ENCODE peak calls at places on chromosomes 2 and 18, in five cellular contexts. T is A549, U is tibial nerve, D is H1, P is HepG2. O is an unnamed sample.

GRCh38 chr18:76451475-76452331 is 43.3 kb downstream of the ZNF516 start:
- DNase-seq in T (no peak), P (no peak), U (no peak), D (no peak), O (peak)

GRCh38 chr2:39266906-39267434 is 23.2 kb upstream of the CDKL4 start:
- DNase-seq in U (no peak), T (no peak), P (no peak), D (no peak), O (no peak)

GRCh38 chr2:154692927-154693326 is 5.6 kb upstream of the KCNJ3 start:
- DNase-seq in U (no peak), T (no peak), P (no peak), D (no peak), O (no peak)

GRCh38 chr2:28268386-28268785 is 124.3 kb upstream of the FOSL2 start:
- DNase-seq in U (no peak), P (no peak), T (no peak), D (no peak), O (no peak)

GRCh38 chr18:73331212-73331772 is 463.5 kb upstream of the NETO1 start:
- DNase-seq in T (no peak), U (no peak), D (no peak), P (no peak), O (no peak)

GRCh38 chr2:173132531-173132930 is 56.9 kb downstream of the MAP3K20 start:
- DNase-seq in D (no peak), U (no peak), T (no peak), P (no peak), O (no peak)

GRCh38 chr2:60465736-60466135 is 87.7 kb downstream of the BCL11A start:
- DNase-seq in P (no peak), T (no peak), U (no peak), D (no peak), O (no peak)

GRCh38 chr2:65397122-65397521 is 35.3 kb downstream of the SPRED2 start:
- DNase-seq in D (no peak), T (no peak), P (no peak), U (no peak), O (no peak)

GRCh38 chr2:43171789-43172188 is 54.6 kb downstream of the ZFP36L2 start:
- DNase-seq in D (no peak), P (peak), T (no peak), U (peak), O (no peak)

GRCh38 chr18:22169889-22170420 is 566 bp downstream of the GATA6 start:
- DNase-seq in D (no peak), T (no peak), P (peak), U (no peak), O (no peak)

GRCh38 chr2:24822049-24822706 is 29.0 kb downstream of the CENPO start:
- DNase-seq in P (no peak), U (no peak), T (no peak), D (peak), O (no peak)

GRCh38 chr2:113078350-113078839 is 10.6 kb downstream of the IL1F10 start:
- DNase-seq in P (no peak), D (no peak), U (no peak), T (peak), O (no peak)

GRCh38 chr18:12421732-12422131 is 14.0 kb downstream of the PRELID3A start:
- DNase-seq in D (no peak), U (no peak), T (no peak), P (no peak), O (no peak)

GRCh38 chr2:138059967-138060635 is 95.8 kb downstream of the HNMT start:
- DNase-seq in T (peak), P (peak), D (no peak), U (peak), O (no peak)

GRCh38 chr2:201342923-201343322 is 14.2 kb downstream of the FLACC1 start:
- DNase-seq in U (no peak), P (no peak), D (no peak), T (no peak), O (no peak)

GRCh38 chr2:231667497-231667896 is 40.8 kb upstream of the PTMA start:
- DNase-seq in D (no peak), U (no peak), T (no peak), P (no peak), O (no peak)

GRCh38 chr2:68318686-68319396 is 908 bp downstream of the CNRIP1 start:
- DNase-seq in U (no peak), T (peak), P (no peak), D (no peak), O (peak)

GRCh38 chr18:48541026-48541746 is 2.4 kb downstream of the CTIF start:
- DNase-seq in D (no peak), P (no peak), U (peak), T (peak), O (peak)

GRCh38 chr2:238216651-238217184 is 13.2 kb upstream of the ILKAP start:
- DNase-seq in U (no peak), P (no peak), T (no peak), D (no peak), O (no peak)

GRCh38 chr2:24452499-24452878 is 38.6 kb upstream of the NCOA1 start:
- DNase-seq in D (no peak), P (no peak), U (no peak), T (no peak), O (no peak)

GRCh38 chr2:224308267-224308911 is 93.5 kb downstream of the FAM124B start:
- DNase-seq in D (no peak), T (no peak), P (no peak), U (no peak), O (no peak)

GRCh38 chr2:238761802-238762373 is 86.0 kb upstream of the TWIST2 start:
- DNase-seq in T (no peak), U (no peak), D (no peak), P (no peak), O (no peak)

GRCh38 chr2:55232863-55233657 is 572 bp downstream of the RPS27A start:
- DNase-seq in T (peak), U (no peak), P (no peak), D (no peak), O (no peak)

GRCh38 chr18:36732264-36732663 is 96.5 kb downstream of the TPGS2 start:
- DNase-seq in P (no peak), D (no peak), T (no peak), U (no peak), O (no peak)

GRCh38 chr2:190607014-190607597 is 41.8 kb upstream of the NAB1 start:
- DNase-seq in P (no peak), U (no peak), T (peak), D (no peak), O (no peak)

GRCh38 chr2:27889774-27890145 is 427 bp downstream of the RBKS start:
- DNase-seq in P (no peak), T (no peak), D (no peak), U (no peak), O (no peak)

GRCh38 chr18:54392621-54393023 is 34.9 kb downstream of the C18orf54 start:
- DNase-seq in T (peak), D (no peak), P (peak), U (no peak), O (no peak)

GRCh38 chr2:37412201-37412600 is 67.8 kb downstream of the QPCT start:
- DNase-seq in U (no peak), P (no peak), T (no peak), D (no peak), O (no peak)

GRCh38 chr2:165833156-165833555 is 39.1 kb upstream of the GALNT3 start:
- DNase-seq in U (no peak), T (no peak), D (no peak), P (no peak), O (no peak)

GRCh38 chr2:128388414-128389032 is 69.9 kb upstream of the HS6ST1 start:
- DNase-seq in T (no peak), P (no peak), U (no peak), D (no peak), O (peak)

GRCh38 chr2:64595397-64596160 is 58.1 kb downstream of the SERTAD2 start:
- DNase-seq in T (peak), U (no peak), D (no peak), P (peak), O (no peak)

GRCh38 chr18:28159055-28159454 is 17.9 kb downstream of the CDH2 start:
- DNase-seq in D (no peak), U (no peak), T (no peak), P (no peak), O (no peak)

GRCh38 chr2:100446696-100447095 is 23.6 kb upstream of the NMS start:
- DNase-seq in T (no peak), U (no peak), P (no peak), D (no peak), O (no peak)

GRCh38 chr18:12336887-12337286 is 28.8 kb downstream of the TUBB6 start:
- DNase-seq in U (no peak), P (peak), T (no peak), D (no peak), O (no peak)

GRCh38 chr18:22831441-22831904 is 101.7 kb upstream of the RBBP8 start:
- DNase-seq in P (peak), D (no peak), U (no peak), T (peak), O (no peak)

GRCh38 chr18:36757081-36757480 is 71.7 kb downstream of the TPGS2 start:
- DNase-seq in T (peak), D (no peak), P (peak), U (no peak), O (no peak)

DNA sequence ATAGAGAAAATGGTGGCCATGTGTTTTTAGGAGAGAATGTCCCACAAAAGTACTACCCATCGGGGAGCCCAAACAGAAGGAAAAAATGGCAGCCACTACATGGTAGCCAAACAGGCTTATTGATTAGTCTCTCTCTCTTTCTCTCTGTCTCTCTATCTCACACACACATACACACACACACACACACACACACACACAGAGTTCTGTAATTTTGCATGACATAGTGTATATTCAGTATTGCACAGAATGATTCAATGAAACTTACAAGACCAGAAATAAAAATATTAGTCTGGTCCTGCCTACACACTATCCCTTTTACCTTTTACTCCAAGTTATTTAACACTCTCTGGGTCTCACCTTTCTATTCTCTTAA is 124.8 kb upstream of the SLC39A10 start:
- DNase-seq in D (no peak), T (no peak), P (no peak), U (no peak), O (no peak)
- H3K4me3 ChIP-seq in D (no peak), T (no peak), P (no peak), U (no peak), O (no peak)

GRCh38 chr18:62486290-62486964 is 36.4 kb upstream of the ZCCHC2 start:
- DNase-seq in P (peak), U (no peak), D (no peak), T (peak), O (no peak)
- TF ChIP-seq EP300 in P (no peak), U (no peak), D (no peak), T (no peak), O (no peak)

GRCh38 chr2:10012963-10013461 is 30.3 kb upstream of the KLF11 start:
- DNase-seq in T (no peak), P (no peak), D (no peak), U (peak), O (peak)

GRCh38 chr2:10016001-10016801 is 27.1 kb upstream of the KLF11 start:
- DNase-seq in U (no peak), T (no peak), P (no peak), D (no peak), O (peak)

GRCh38 chr2:10016802-10017258 is 26.5 kb upstream of the KLF11 start:
- DNase-seq in P (no peak), T (no peak), D (no peak), U (no peak), O (peak)

GRCh38 chr2:10017313-10017941 is 25.9 kb upstream of the KLF11 start:
- DNase-seq in T (no peak), U (no peak), D (no peak), P (no peak), O (no peak)

DNA sequence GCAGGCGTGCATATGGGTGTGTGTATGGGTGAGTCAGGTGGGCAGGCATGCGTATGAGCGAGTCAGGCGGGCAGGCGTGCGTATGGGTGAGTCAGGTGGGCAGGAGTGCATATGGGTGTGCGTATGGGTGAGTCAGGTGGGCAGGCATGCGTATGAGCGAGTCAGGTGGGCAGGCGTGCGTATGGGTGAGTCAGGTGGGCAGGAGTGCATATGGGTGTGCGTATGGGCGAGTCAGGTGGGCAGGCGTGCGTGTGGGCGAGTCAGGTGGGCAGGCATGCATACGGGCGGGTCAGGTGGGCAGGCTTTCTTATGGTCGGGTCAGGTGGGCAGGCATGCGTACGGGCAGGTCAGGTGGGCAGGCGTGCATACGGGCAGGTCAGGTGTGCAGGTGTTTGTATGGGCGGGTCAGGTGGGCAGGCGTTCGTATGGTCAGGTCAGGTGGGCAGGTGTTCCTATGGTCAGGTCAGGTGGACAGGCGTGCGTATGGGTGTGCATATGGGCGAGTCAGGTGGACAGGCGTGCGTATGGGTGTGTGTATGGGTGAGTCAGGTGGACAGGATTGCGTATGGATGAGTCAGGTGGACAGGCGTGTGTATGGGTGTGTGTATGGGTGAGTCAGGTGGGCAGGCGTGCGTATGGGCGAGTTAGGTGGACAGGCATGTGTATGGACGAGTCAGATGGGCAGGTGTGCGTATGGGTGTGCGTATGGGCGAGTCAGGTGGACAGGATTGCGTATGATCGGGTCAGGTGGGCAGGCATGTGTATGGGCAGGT is 28.7 kb upstream of the KLF11 start:
- DNase-seq in P (no peak), D (no peak), U (no peak), T (no peak), O (peak)
- H3K4me3 ChIP-seq in P (no peak), D (no peak), U (no peak), T (no peak), O (no peak)

GRCh38 chr2:189505412-189505953 is 64.2 kb downstream of the WDR75 start:
- DNase-seq in D (no peak), P (no peak), U (no peak), T (no peak), O (no peak)
- TF ChIP-seq EP300 in D (no peak), P (no peak), U (no peak), T (no peak), O (no peak)

DNA sequence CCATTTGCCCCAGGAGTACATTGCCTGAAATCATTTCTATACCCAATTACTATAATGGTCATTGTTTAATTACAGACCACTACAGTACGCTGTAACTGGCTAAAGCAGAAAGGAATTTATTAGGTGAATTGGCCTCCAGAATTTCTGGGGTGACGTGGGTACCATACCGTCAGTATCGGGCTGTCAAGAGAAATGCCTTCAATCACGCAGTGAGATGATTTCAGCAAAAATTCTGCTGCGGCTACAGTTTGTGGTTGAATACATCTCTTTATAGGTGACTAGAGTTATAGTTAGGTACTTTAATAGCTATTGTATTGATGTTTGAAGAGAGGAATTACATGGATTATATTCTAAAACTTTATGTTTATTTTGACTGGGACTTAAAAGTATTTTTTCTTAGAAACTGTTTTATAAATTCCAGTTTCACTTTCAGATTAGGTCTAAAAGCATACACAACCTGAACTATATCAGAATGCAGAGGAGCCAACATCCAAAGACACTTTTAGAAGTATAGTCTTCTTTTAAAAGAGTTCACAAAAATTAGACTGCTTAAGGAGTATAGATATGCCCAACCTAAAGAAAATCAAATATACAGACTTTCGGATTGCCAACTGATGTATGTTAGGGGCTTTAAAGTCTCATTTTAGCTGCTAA is 128.4 kb downstream of the TTC27 start:
- DNase-seq in T (no peak), U (no peak), P (no peak), D (no peak), O (no peak)
- H3K4me3 ChIP-seq in T (no peak), U (no peak), P (no peak), D (no peak), O (no peak)

O was measured in suprapubic skin.